ENCODE peak calls at places on chromosomes 3 and 15, in five cellular contexts. One of them, this sample, is unnamed. For H3K4me1, the result is how much of the 10 kb centered on the place peaks cover.

GRCh38 chr15:96325579-96326331 is 4.7 kb upstream of the NR2F2 start:
- DNase-seq in cardiac muscle cell: no peak
- DNase-seq in tibial nerve: peak
- DNase-seq in H9: no peak
- DNase-seq in uterus: no peak
- DNase-seq in this sample: no peak

GRCh38 chr3:174859756-174860155 is 622 bp downstream of the NAALADL2 start:
- DNase-seq in uterus: no peak
- DNase-seq in cardiac muscle cell: no peak
- DNase-seq in H9: no peak
- DNase-seq in tibial nerve: no peak
- DNase-seq in this sample: no peak

GRCh38 chr3:52021869-52022268 is 26.2 kb upstream of the RPL29 start:
- DNase-seq in cardiac muscle cell: peak
- DNase-seq in uterus: peak
- DNase-seq in tibial nerve: no peak
- DNase-seq in H9: no peak
- DNase-seq in this sample: no peak

GRCh38 chr3:9978664-9979349 is 7.8 kb downstream of the EMC3 start:
- DNase-seq in uterus: no peak
- DNase-seq in cardiac muscle cell: no peak
- DNase-seq in H9: no peak
- DNase-seq in tibial nerve: no peak
- DNase-seq in this sample: no peak

GRCh38 chr15:26032162-26032846 is 169.2 kb upstream of the ATP10A start:
- DNase-seq in uterus: no peak
- DNase-seq in H9: no peak
- DNase-seq in tibial nerve: no peak
- DNase-seq in cardiac muscle cell: no peak
- DNase-seq in this sample: no peak

GRCh38 chr3:187112934-187113793 is 26.1 kb downstream of the RPL39L start:
- DNase-seq in tibial nerve: peak
- DNase-seq in H9: no peak
- DNase-seq in uterus: no peak
- DNase-seq in cardiac muscle cell: no peak
- DNase-seq in this sample: no peak

GRCh38 chr15:27017168-27017809 is 46.3 kb downstream of the GABRG3 start:
- DNase-seq in tibial nerve: peak
- DNase-seq in cardiac muscle cell: peak
- DNase-seq in uterus: no peak
- DNase-seq in H9: peak
- DNase-seq in this sample: no peak

GRCh38 chr3:23810342-23811116 is 4.8 kb downstream of the UBE2E1 start:
- DNase-seq in cardiac muscle cell: peak
- DNase-seq in H9: peak
- DNase-seq in tibial nerve: peak
- DNase-seq in uterus: peak
- DNase-seq in this sample: peak

GRCh38 chr15:96362001-96362758 is 31.7 kb downstream of the NR2F2 start:
- DNase-seq in cardiac muscle cell: no peak
- DNase-seq in uterus: no peak
- DNase-seq in tibial nerve: no peak
- DNase-seq in H9: no peak
- DNase-seq in this sample: no peak

GRCh38 chr3:35675621-35676020 is 36.3 kb downstream of the ARPP21 start:
- DNase-seq in tibial nerve: no peak
- DNase-seq in cardiac muscle cell: no peak
- DNase-seq in uterus: no peak
- DNase-seq in H9: no peak
- DNase-seq in this sample: no peak

GRCh38 chr3:14169871-14170270 is 8.5 kb downstream of the XPC start:
- DNase-seq in tibial nerve: no peak
- DNase-seq in H9: no peak
- DNase-seq in uterus: no peak
- DNase-seq in cardiac muscle cell: no peak
- DNase-seq in this sample: no peak

GRCh38 chr3:194870394-194871110 is 184.9 kb downstream of the FAM43A start:
- DNase-seq in uterus: no peak
- DNase-seq in tibial nerve: no peak
- DNase-seq in cardiac muscle cell: peak
- DNase-seq in H9: no peak
- DNase-seq in this sample: no peak

GRCh38 chr3:37819591-37819990 is 42.1 kb upstream of the CTDSPL start:
- DNase-seq in H9: no peak
- DNase-seq in tibial nerve: no peak
- DNase-seq in uterus: peak
- DNase-seq in cardiac muscle cell: peak
- DNase-seq in this sample: no peak

GRCh38 chr15:67023517-67024321 is 41.7 kb upstream of the SMAD3 start:
- DNase-seq in H9: no peak
- DNase-seq in uterus: no peak
- DNase-seq in cardiac muscle cell: no peak
- DNase-seq in tibial nerve: no peak
- DNase-seq in this sample: no peak
- H3K27ac ChIP-seq in H9: no peak
- H3K27ac ChIP-seq in uterus: peak
- H3K27ac ChIP-seq in cardiac muscle cell: peak
- H3K27ac ChIP-seq in tibial nerve: peak
- H3K27ac ChIP-seq in this sample: no peak

GRCh38 chr3:171685116-171685895 is 125.0 kb downstream of the PLD1 start:
- DNase-seq in tibial nerve: no peak
- DNase-seq in cardiac muscle cell: no peak
- DNase-seq in uterus: no peak
- DNase-seq in H9: no peak
- DNase-seq in this sample: no peak
- H3K4me1 ChIP-seq in tibial nerve: under half
- H3K4me1 ChIP-seq in cardiac muscle cell: under half
- H3K4me1 ChIP-seq in uterus: under half
- H3K4me1 ChIP-seq in H9: under half
- H3K4me1 ChIP-seq in this sample: under half

GRCh38 chr3:193704431-193704830 is 111.4 kb downstream of the OPA1 start:
- DNase-seq in cardiac muscle cell: peak
- DNase-seq in H9: peak
- DNase-seq in tibial nerve: no peak
- DNase-seq in uterus: no peak
- DNase-seq in this sample: no peak
- TF ChIP-seq CTCF in cardiac muscle cell: no peak
- TF ChIP-seq CTCF in H9: peak
- TF ChIP-seq CTCF in tibial nerve: no peak
- TF ChIP-seq CTCF in uterus: no peak
- TF ChIP-seq CTCF in this sample: no peak

GRCh38 chr3:160587105-160587504 is 21.7 kb upstream of the KPNA4 start:
- DNase-seq in cardiac muscle cell: no peak
- DNase-seq in uterus: no peak
- DNase-seq in H9: no peak
- DNase-seq in tibial nerve: no peak
- DNase-seq in this sample: no peak
- H3K27ac ChIP-seq in cardiac muscle cell: no peak
- H3K27ac ChIP-seq in uterus: no peak
- H3K27ac ChIP-seq in H9: no peak
- H3K27ac ChIP-seq in tibial nerve: no peak
- H3K27ac ChIP-seq in this sample: no peak

DNA sequence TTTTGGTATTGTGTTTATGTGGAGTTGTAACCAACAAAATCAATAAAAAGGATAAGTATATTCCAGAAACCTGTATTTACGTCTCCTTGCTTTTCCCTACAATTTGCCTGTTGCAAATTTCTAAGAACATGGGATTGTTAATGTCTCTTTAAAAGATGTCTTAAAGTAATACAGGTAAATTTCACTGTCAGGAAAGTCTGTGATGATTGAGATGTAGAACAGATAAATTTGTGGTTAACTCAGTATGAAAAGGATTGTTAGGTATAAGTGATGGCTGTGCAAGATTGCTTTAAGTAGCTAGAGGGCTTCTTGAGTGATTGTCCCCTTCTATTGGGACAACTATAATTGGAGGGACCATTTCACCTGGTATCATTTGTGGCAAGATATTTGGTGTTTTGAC is 6.8 kb downstream of the PTPRG start:
- DNase-seq in cardiac muscle cell: no peak
- DNase-seq in H9: no peak
- DNase-seq in uterus: no peak
- DNase-seq in tibial nerve: no peak
- DNase-seq in this sample: no peak
- H3K4me1 ChIP-seq in cardiac muscle cell: under half
- H3K4me1 ChIP-seq in H9: under half
- H3K4me1 ChIP-seq in uterus: under half
- H3K4me1 ChIP-seq in tibial nerve: under half
- H3K4me1 ChIP-seq in this sample: under half

GRCh38 chr3:125051715-125052581 is 3.8 kb downstream of the HEG1 start:
- DNase-seq in H9: peak
- DNase-seq in uterus: peak
- DNase-seq in cardiac muscle cell: peak
- DNase-seq in tibial nerve: no peak
- DNase-seq in this sample: peak
- TF ChIP-seq CTCF in H9: no peak
- TF ChIP-seq CTCF in uterus: no peak
- TF ChIP-seq CTCF in cardiac muscle cell: no peak
- TF ChIP-seq CTCF in tibial nerve: no peak
- TF ChIP-seq CTCF in this sample: no peak

DNA sequence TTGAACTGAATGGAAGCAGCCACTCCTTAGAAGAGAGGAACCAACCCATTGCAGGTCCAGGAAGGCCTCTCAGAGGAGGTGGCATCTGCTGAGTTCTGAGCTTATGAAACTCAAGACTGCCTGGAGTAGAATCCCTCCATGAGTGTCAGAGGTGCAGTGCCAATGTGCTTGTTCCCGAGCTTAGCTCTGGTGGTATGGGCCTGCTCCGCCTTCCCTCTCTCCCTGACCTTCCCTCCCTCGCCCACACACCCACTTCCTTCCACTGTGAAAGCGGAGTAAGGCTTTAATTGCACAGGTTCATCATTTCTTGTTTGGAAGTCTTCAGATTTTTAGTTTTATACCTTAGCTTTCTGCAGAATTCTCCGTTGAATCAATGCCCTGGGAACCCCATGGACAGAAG is 208.0 kb upstream of the BHLHE40 start:
- DNase-seq in H9: no peak
- DNase-seq in tibial nerve: no peak
- DNase-seq in cardiac muscle cell: no peak
- DNase-seq in uterus: no peak
- DNase-seq in this sample: no peak
- H3K27ac ChIP-seq in H9: no peak
- H3K27ac ChIP-seq in tibial nerve: peak
- H3K27ac ChIP-seq in cardiac muscle cell: no peak
- H3K27ac ChIP-seq in uterus: peak
- H3K27ac ChIP-seq in this sample: no peak